ENCODE peak calls at places on chromosomes 13 and 19, in six cellular contexts. Z is heart left ventricle, K is left ventricle myocardium inferior, I is uterus, M is thoracic aorta, F is mammary epithelial cell. G is an unnamed sample.

GRCh38 chr13:41767801-41768200 is 193.1 kb downstream of the VWA8 start:
- DNase-seq in Z (no peak), K (no peak), I (no peak), M (no peak), F (no peak), G (no peak)

GRCh38 chr13:24153979-24154378 is 6.5 kb upstream of the SPATA13 start:
- DNase-seq in Z (no peak), K (no peak), I (no peak), M (no peak), F (no peak), G (no peak)

GRCh38 chr19:16714702-16715294 is 4.8 kb upstream of the NWD1 start:
- DNase-seq in Z (peak), K (peak), I (peak), M (no peak), F (peak), G (peak)

GRCh38 chr19:54248016-54248601 is 5.5 kb upstream of the LILRA6 start:
- DNase-seq in Z (no peak), K (no peak), I (no peak), M (no peak), F (no peak), G (peak)

GRCh38 chr19:10963865-10964264 is 3.0 kb downstream of the SMARCA4 start:
- DNase-seq in Z (no peak), K (no peak), I (no peak), M (no peak), F (no peak), G (no peak)

GRCh38 chr13:18212873-18213272 is 968.8 kb downstream of the TUBA3C start:
- DNase-seq in Z (no peak), K (no peak), I (no peak), M (peak), F (no peak), G (no peak)

GRCh38 chr19:12202250-12202649 is 39.4 kb downstream of the ZNF136 start:
- DNase-seq in Z (no peak), K (peak), I (no peak), M (no peak), F (no peak), G (no peak)

GRCh38 chr19:11091343-11092153 is 2.3 kb downstream of the LDLR start:
- DNase-seq in Z (no peak), K (no peak), I (peak), M (peak), F (peak), G (peak)

GRCh38 chr19:46984077-46985010 is 35.3 kb upstream of the NPAS1 start:
- DNase-seq in Z (no peak), K (peak), I (peak), M (no peak), F (no peak), G (peak)

GRCh38 chr13:108932206-108932605 is 302.8 kb downstream of the MYO16 start:
- DNase-seq in Z (no peak), K (no peak), I (no peak), M (no peak), F (no peak), G (no peak)

GRCh38 chr19:934865-935422 is 9.1 kb downstream of the ARID3A start:
- DNase-seq in Z (peak), K (peak), I (peak), M (no peak), F (no peak), G (no peak)

GRCh38 chr19:39365531-39365930 is 23.3 kb downstream of the SAMD4B start:
- DNase-seq in Z (no peak), K (no peak), I (no peak), M (no peak), F (no peak), G (no peak)

GRCh38 chr19:39359026-39359425 is 16.8 kb downstream of the SAMD4B start:
- DNase-seq in Z (no peak), K (no peak), I (no peak), M (no peak), F (no peak), G (no peak)

GRCh38 chr19:39360599-39360998 is 18.4 kb downstream of the SAMD4B start:
- DNase-seq in Z (no peak), K (no peak), I (no peak), M (no peak), F (no peak), G (no peak)

GRCh38 chr19:39362682-39363657 is 20.7 kb downstream of the SAMD4B start:
- DNase-seq in Z (no peak), K (no peak), I (peak), M (no peak), F (peak), G (peak)

GRCh38 chr19:39363909-39364457 is 21.8 kb downstream of the SAMD4B start:
- DNase-seq in Z (no peak), K (peak), I (peak), M (no peak), F (no peak), G (no peak)
- H3K27ac ChIP-seq in Z (peak), K (peak), I (peak), M (no peak), F (no peak), G (peak)

GRCh38 chr19:48835734-48836088 is 580 bp downstream of the HSD17B14 start:
- DNase-seq in Z (peak), K (peak), I (peak), M (peak), F (peak), G (peak)
- H3K4me3 ChIP-seq in Z (peak), K (peak), I (peak), M (peak), F (peak), G (peak)

GRCh38 chr13:114161644-114162532 is 17.2 kb upstream of the CFAP97D2 start:
- DNase-seq in Z (no peak), K (peak), I (peak), M (no peak), F (no peak), G (no peak)
- H3K27ac ChIP-seq in Z (no peak), K (no peak), I (no peak), M (no peak), F (no peak), G (no peak)

DNA sequence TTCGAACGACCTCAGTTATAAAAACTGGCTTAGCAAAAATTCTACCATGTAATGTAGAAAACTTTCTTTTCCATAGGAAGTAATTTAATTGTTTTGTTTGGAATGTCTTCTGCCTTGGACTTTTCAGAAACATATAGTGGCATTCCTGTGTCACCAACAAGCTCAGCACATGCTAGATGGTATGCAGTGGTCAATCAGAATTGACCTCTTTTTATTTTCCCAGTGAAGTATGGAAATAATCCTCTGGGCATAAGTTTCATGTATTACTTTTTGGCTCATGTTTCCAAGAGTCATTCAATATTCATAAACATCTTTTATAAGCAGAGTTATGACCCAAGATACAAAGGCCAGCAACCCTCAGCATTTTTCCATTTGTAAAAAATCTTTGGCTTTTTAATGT is 33.6 kb downstream of the NALCN start:
- DNase-seq in Z (no peak), K (no peak), I (no peak), M (no peak), F (no peak), G (no peak)
- H3K4me3 ChIP-seq in Z (no peak), K (no peak), I (no peak), M (no peak), F (no peak), G (no peak)

GRCh38 chr19:45114116-45114515 is 21.1 kb downstream of the PPP1R37 start:
- DNase-seq in Z (no peak), K (no peak), I (no peak), M (no peak), F (no peak), G (no peak)

GRCh38 chr19:45119582-45119981 is 26.6 kb downstream of the PPP1R37 start:
- DNase-seq in Z (no peak), K (no peak), I (no peak), M (no peak), F (no peak), G (no peak)

GRCh38 chr19:45117666-45118065 is 24.7 kb downstream of the PPP1R37 start:
- DNase-seq in Z (no peak), K (no peak), I (no peak), M (no peak), F (no peak), G (no peak)

GRCh38 chr19:45115809-45116615 is 23.0 kb downstream of the PPP1R37 start:
- DNase-seq in Z (no peak), K (no peak), I (no peak), M (no peak), F (no peak), G (no peak)

DNA sequence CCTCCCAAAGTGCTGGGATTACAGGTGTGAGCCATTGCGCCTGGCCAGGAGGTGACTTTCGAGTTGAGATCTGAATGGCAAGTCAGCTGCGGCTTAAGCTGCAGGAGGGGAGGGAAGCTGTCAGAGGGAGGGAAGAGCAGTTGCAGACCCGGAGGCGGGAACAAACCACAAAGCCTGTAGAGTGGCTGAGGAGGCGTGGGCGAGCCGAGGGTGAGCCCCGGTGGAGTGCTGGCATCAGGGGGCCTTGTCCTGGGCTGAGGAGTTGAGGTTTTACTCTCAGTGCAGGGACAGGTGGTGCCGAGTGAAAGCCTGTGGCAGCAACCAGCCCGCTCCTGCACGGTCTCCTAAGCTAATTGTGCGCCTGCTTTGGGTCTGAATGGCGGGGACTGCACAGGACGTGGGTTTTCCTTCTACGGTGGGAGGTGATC is 24.2 kb downstream of the PPP1R37 start:
- DNase-seq in Z (no peak), K (no peak), I (no peak), M (no peak), F (no peak), G (no peak)
- H3K27ac ChIP-seq in Z (no peak), K (no peak), I (no peak), M (no peak), F (no peak), G (no peak)